ENCODE peak calls at places on chromosome 19, in eight cellular contexts. C is PC-3; B is thoracic aorta; M is cardiac muscle cell; T is heart left ventricle; N is A549; H is tibial nerve; A is effector memory CD4-positive, alpha-beta T cell. Y is an unnamed sample. For H3K9me3 and H3K4me1, the result is how much of the 10 kb centered on the place peaks cover.

GRCh38 chr19:4425531-4425930 is 23.1 kb downstream of the CHAF1A start:
- DNase-seq in C (no peak), B (no peak), M (no peak), T (no peak), N (no peak), H (no peak), A (no peak), Y (no peak)

GRCh38 chr19:54248016-54248601 is 5.5 kb upstream of the LILRA6 start:
- DNase-seq in C (no peak), B (no peak), M (no peak), T (no peak), N (no peak), H (peak), A (no peak), Y (peak)

GRCh38 chr19:21023901-21024300 is 3.4 kb downstream of the ZNF430 start:
- DNase-seq in C (peak), B (no peak), M (no peak), T (no peak), N (no peak), H (no peak), A (no peak), Y (no peak)

GRCh38 chr19:18522124-18522861 is 423 bp upstream of the ELL start:
- DNase-seq in C (peak), B (peak), M (peak), T (peak), N (peak), H (peak), A (peak), Y (peak)

GRCh38 chr19:7815325-7815724 is 14.7 kb upstream of the EVI5L start:
- DNase-seq in C (no peak), B (no peak), M (no peak), T (no peak), N (no peak), H (no peak), A (no peak), Y (no peak)

GRCh38 chr19:34232566-34233481 is 21.5 kb upstream of the GARRE1 start:
- DNase-seq in C (peak), B (no peak), M (no peak), T (peak), N (peak), H (peak), A (no peak), Y (no peak)

GRCh38 chr19:49488863-49489537 is 1.6 kb downstream of the RPL13A start:
- DNase-seq in C (no peak), B (no peak), M (no peak), T (no peak), N (no peak), H (no peak), A (no peak), Y (no peak)

GRCh38 chr19:13621413-13621812 is 115.1 kb upstream of the CACNA1A start:
- DNase-seq in C (peak), B (no peak), M (no peak), T (no peak), N (peak), H (no peak), A (no peak), Y (no peak)

GRCh38 chr19:16156904-16157303 is 13.4 kb downstream of the HSH2D start:
- DNase-seq in C (no peak), B (no peak), M (no peak), T (no peak), N (no peak), H (no peak), A (no peak), Y (no peak)

GRCh38 chr19:32206065-32206464 is 139.3 kb upstream of the ZNF507 start:
- DNase-seq in C (no peak), B (no peak), M (no peak), T (no peak), N (no peak), H (no peak), A (no peak), Y (no peak)

GRCh38 chr19:46787331-46788100 is 878 bp downstream of the SLC1A5 start:
- DNase-seq in C (peak), B (no peak), M (peak), T (peak), N (peak), H (peak), A (peak), Y (peak)

GRCh38 chr19:8455018-8455417 is 10.2 kb downstream of the HNRNPM start:
- DNase-seq in C (no peak), B (no peak), M (no peak), T (no peak), N (no peak), H (no peak), A (no peak), Y (no peak)

GRCh38 chr19:9673912-9674668 is 810 bp downstream of the ZNF562 start:
- DNase-seq in C (peak), B (no peak), M (no peak), T (no peak), N (peak), H (no peak), A (no peak), Y (no peak)

GRCh38 chr19:47122359-47123335 is 8.0 kb upstream of the SAE1 start:
- DNase-seq in C (peak), B (no peak), M (peak), T (no peak), N (peak), H (no peak), A (no peak), Y (no peak)

GRCh38 chr19:47778954-47779351 is 450 bp downstream of the SELENOW start:
- DNase-seq in C (no peak), B (no peak), M (peak), T (no peak), N (no peak), H (peak), A (no peak), Y (no peak)

GRCh38 chr19:1549332-1549945 is 18.7 kb downstream of the MEX3D start:
- DNase-seq in C (no peak), B (no peak), M (no peak), T (no peak), N (no peak), H (no peak), A (no peak), Y (no peak)

GRCh38 chr19:18310118-18310909 is 12.6 kb downstream of the LSM4 start:
- DNase-seq in C (no peak), B (no peak), M (no peak), T (no peak), N (no peak), H (no peak), A (no peak), Y (no peak)

GRCh38 chr19:6048808-6049405 is 61.4 kb downstream of the RFX2 start:
- DNase-seq in C (peak), B (no peak), M (peak), T (peak), N (peak), H (peak), A (peak), Y (peak)

GRCh38 chr19:5536337-5536894 is 31.3 kb downstream of the TINCR start:
- DNase-seq in C (peak), B (no peak), M (peak), T (peak), N (peak), H (no peak), A (no peak), Y (no peak)

DNA sequence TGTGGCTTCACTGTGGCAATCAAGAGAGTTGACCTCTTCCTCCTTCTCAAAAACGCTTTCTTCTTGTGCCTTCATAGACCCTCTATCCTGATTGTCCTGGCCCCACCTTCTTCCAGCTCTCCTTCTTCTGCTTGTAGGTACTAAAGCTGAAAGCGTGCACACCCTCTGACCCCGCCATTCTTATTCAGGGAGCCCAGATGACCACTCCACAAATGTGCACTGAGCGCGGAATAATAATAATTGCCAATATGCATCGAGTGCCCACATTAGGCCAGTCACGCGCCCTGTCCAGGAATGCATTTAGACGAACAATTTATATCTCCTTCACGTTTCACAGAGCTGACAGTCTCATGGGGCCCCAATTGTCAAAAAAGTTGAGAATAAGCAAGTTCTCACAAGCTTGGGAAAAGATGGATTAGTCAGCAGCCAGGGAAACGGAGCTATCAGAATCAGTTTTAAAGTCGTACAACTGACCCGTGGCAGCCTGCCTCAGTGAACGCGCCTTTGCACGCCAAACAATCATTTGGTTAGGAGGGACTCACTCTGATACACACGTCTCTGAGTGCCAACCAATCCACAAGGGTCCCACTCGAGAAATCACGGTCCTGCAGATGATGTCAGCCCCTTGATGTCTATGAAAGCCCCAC is 36.7 kb upstream of the PEG3 start:
- DNase-seq in C (no peak), B (no peak), M (no peak), T (no peak), N (no peak), H (no peak), A (no peak), Y (no peak)
- H3K9me3 ChIP-seq in C (under half), B (under half), M (under half), T (under half), N (half or more), H (half or more), A (under half), Y (under half)

DNA sequence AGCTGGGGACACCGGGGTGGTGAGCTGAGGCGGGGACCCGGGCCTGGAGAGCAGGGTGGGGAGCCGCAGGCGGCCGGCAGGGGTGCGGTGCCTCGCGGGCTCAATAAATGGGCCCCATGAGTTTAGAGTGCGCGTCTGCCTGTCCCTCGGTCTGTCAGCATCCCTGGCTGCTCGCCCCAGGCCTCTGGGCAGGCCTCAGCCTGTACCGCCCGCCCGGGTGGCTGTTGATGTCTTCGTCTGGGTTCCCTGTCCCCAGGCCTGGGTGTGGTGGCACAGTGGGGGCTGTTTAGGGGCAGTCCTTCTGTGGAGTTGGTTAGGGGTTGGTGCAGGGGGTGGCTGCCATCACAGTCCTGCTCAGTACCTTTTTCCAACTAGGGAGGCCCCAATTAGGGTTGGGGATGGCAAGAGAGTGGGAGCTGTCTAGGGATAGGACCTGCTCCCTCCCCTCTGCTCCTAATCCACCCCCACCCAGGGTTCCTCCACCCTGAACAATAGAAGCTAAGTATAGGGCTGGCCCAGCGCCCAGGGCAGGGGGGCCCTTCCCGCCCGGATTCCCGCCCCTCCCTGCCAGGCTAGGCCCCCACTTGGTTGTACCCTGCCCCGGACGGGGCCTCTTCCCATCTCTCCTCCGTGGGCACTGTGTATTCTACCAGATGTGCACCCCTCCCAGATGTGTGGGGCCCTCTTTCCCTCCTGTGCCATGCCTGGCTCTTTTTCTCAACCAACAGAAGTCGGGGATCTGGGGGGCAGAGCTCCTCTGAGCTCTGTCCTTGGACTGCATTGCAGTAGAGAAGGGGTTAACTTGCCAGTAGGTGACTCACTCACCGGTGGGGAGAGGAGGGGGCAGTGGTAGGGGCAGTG is 12.4 kb downstream of the CIC start:
- DNase-seq in C (no peak), B (no peak), M (peak), T (no peak), N (no peak), H (no peak), A (no peak), Y (peak)
- H3K4me1 ChIP-seq in C (under half), B (half or more), M (half or more), T (half or more), N (half or more), H (half or more), A (under half), Y (half or more)

DNA sequence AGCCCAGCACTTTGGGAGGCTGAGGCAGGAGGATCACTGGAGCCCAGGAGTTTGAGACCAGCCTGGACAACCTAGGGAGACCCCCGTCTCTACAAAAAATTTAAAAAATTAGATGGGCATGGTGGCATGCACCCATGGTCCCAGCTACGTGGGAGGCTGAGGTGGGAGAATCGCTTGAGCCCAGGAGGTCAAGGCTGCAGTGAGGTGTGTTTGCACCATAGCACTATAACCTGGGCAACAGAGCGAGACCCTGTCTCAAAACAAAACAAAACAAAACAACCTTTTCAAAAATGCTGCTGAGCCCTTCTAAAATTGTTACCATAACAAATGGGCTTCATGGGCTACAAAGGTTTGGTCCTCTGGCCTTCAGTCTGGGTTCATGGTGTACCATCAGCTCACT is 13.1 kb upstream of the FBXO17 start:
- DNase-seq in C (no peak), B (no peak), M (no peak), T (no peak), N (no peak), H (no peak), A (no peak), Y (no peak)
- H3K9me3 ChIP-seq in C (under half), B (under half), M (under half), T (under half), N (under half), H (under half), A (under half), Y (under half)

DNA sequence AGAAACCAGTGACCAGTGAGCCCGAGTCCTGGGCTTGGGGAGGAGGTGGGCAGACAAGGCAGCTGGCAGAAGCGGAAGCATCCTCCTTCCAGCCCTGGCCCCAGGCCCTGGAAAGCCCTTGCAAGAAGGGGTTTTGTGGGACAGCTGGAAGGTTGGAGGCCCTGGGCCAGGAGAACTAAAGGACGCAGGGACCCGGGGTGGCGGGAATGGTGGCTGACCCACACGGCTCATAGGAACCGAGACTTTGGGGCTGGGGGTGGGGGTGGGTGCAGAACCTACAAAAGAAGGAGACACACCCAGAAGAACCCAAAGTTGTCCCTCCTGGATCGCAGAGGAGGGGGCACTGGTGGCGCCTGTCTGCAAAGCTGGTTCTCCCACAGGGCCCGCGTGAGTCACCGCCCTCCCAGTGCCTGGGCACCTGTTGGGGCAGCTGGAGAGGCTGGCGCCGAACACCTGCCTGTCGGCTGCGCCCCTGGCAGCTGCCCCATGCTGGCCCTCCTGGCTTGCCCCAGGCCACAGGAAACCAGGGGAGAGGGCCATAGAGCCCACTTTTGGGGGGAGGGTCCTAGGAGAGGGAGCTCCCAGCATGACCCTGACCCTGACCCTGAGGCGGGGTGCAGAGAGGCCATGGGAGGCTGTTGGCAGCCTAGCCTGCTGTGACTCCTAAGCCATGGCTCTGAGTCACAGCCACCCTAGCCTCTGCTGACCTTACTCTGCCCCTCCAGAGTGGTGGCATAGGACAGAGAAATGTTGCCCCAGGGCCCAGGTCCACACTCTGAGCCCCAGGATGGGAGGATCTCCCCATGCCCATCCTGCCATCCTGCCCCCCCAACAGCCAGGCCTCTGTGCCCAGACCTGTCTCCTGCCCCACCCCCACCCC is 768 bp downstream of the DMPK start:
- DNase-seq in C (peak), B (no peak), M (no peak), T (peak), N (peak), H (no peak), A (no peak), Y (no peak)
- H3K4me1 ChIP-seq in C (under half), B (under half), M (under half), T (half or more), N (half or more), H (half or more), A (under half), Y (half or more)

DNA sequence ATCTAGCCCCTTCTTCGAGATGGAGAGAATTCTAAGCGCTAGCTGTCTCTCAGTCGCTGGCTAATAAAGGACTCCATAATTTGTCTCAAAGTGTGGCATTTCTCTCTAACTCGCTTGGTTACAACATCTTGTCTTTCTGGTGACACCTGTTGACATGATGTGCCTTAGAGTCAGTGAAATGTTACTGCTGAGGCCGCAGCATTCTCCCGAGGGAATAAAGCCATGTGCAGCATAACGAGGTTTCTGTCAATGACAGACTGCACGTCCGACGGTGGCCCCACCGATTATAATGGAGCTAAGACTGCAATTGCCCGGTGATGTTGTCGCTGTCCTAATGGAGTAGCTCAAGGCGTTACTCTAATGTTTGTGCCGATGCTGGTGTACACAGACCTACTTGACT is 20.3 kb upstream of the GPR32 start:
- DNase-seq in C (no peak), B (no peak), M (no peak), T (no peak), N (no peak), H (no peak), A (no peak), Y (no peak)
- H3K9me3 ChIP-seq in C (under half), B (under half), M (under half), T (under half), N (under half), H (under half), A (under half), Y (under half)

GRCh38 chr19:37928527-37929286 is 21.7 kb downstream of the SIPA1L3 start:
- DNase-seq in C (no peak), B (no peak), M (no peak), T (no peak), N (peak), H (no peak), A (no peak), Y (no peak)
- H3K4me1 ChIP-seq in C (under half), B (under half), M (under half), T (under half), N (half or more), H (under half), A (under half), Y (under half)

GRCh38 chr19:30528919-30529318 is 156.7 kb downstream of the ZNF536 start:
- DNase-seq in C (no peak), B (no peak), M (no peak), T (no peak), N (no peak), H (no peak), A (no peak), Y (no peak)
- H3K9me3 ChIP-seq in C (under half), B (under half), M (under half), T (under half), N (under half), H (under half), A (under half), Y (under half)

DNA sequence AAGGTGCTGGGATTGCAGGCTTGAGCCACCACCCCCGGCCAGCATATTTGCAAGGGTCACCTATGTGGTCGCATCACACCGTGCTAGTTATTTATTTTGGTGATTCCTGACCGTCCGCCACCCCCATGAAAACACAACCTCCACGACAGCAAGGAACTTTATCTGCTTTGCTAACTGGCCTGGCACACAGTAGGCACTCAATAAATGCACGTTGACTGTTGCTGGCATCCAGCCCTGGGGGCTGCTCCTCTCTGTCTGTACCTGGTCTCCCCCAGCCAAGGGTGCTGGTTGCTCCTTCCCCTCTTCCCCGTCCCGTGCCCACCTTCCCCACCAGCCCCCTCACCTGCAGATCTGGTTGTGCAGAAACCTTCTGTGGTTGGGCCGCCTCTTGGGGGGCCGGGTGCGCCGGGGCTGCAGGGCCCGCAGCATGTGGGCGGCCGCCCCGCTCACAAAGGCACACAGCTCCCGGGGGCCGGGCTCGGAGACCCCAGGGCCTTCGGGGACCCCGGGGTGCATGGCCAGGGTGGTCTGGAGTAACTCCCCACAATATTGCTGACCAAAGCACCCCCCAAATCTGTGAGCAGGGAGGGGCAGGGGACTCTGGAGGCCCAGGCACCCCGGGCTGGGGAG is 397 bp downstream of the C19orf85 start:
- DNase-seq in C (no peak), B (no peak), M (no peak), T (no peak), N (no peak), H (no peak), A (no peak), Y (no peak)
- H3K4me1 ChIP-seq in C (under half), B (under half), M (under half), T (under half), N (under half), H (under half), A (under half), Y (under half)

GRCh38 chr19:44346556-44346955 is 9.9 kb downstream of the ZNF112 start:
- DNase-seq in C (no peak), B (no peak), M (no peak), T (no peak), N (no peak), H (no peak), A (no peak), Y (no peak)
- H3K9me3 ChIP-seq in C (under half), B (half or more), M (under half), T (under half), N (half or more), H (half or more), A (under half), Y (under half)